ENCODE peak calls at places on chromosome 4, in nine cellular contexts. T is heart left ventricle; E is fibroblast of mammary gland; N is left ventricle myocardium inferior; S is fibroblast of lung; G is astrocyte of the spinal cord; L is CD8-positive, alpha-beta T cell; H is AG10803; C is kidney epithelial cell. U is an unnamed sample.

GRCh38 chr4:15778191-15778741 is at the start of gene CD38:
- DNase-seq in C (no peak), N (peak; percentile 28), G (no peak), S (no peak), T (peak; percentile 45), E (no peak), H (no peak), L (no peak), U (no peak)

GRCh38 chr4:33628296-33628695 is 2616.0 kb downstream of the ARAP2 start:
- DNase-seq in G (peak; percentile 20), N (no peak), H (no peak), S (no peak), T (no peak), E (peak; percentile 3), L (no peak), C (no peak), U (peak; percentile 27)

GRCh38 chr4:65819192-65819591 is 148.9 kb upstream of the EPHA5 start:
- DNase-seq in L (no peak), H (no peak), N (no peak), E (no peak), G (no peak), C (no peak), S (no peak), T (no peak), U (no peak)

GRCh38 chr4:186724048-186724860 is 598 bp upstream of the FAT1 start:
- DNase-seq in C (no peak), S (peak; percentile 79), H (peak; percentile 64), N (peak; percentile 56), G (peak; percentile 56), L (no peak), E (peak; percentile 46), T (peak; percentile 63), U (peak; percentile 22)

GRCh38 chr4:159273126-159273438 is 170.2 kb downstream of the RAPGEF2 start:
- DNase-seq in H (peak; percentile 42), T (no peak), C (no peak), N (no peak), S (peak; percentile 55), G (no peak), L (no peak), E (peak; percentile 48), U (no peak)

GRCh38 chr4:185587444-185588161 is 52.3 kb upstream of the PDLIM3 start:
- DNase-seq in C (no peak), S (peak; percentile 53), N (no peak), L (peak; percentile 49), T (peak; percentile 84), G (no peak), H (no peak), E (no peak), U (no peak)

GRCh38 chr4:55078987-55079386 is 46.4 kb downstream of the KDR start:
- DNase-seq in S (peak; percentile 15), E (peak; percentile 87), C (no peak), L (no peak), G (peak; percentile 97), H (peak; percentile 81), N (peak; percentile 79), T (peak; percentile 81), U (peak; percentile 98)

GRCh38 chr4:88283661-88284377 is 542 bp downstream of the PPM1K start:
- DNase-seq in C (no peak), G (peak; percentile 58), E (peak; percentile 54), N (peak; percentile 53), H (peak; percentile 54), S (no peak), L (peak; percentile 76), T (peak; percentile 70), U (peak; percentile 6)

GRCh38 chr4:134388351-134388750 is 186.8 kb upstream of the PABPC4L start:
- DNase-seq in N (no peak), L (no peak), C (no peak), S (no peak), H (no peak), G (no peak), E (no peak), T (no peak), U (no peak)

DNA sequence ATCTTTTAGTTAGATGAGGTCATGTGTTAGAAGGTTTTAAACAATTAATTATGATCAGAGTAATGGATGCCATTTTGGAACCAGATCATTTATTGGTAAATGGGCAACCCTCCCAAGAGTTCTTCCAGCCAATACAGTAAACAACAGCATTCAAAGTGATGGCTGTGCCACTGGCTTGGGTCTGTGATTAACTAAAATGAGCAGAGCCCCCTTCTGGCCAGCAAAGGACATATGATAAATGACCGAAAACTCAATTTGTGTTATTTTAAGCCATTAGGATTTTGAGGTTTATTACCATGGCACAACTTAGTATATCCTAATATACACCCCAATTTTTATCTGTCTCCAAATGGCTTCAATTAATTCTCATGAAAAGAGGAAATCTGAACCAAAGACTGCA is 90.8 kb upstream of the NPFFR2 start:
- DNase-seq in G (no peak), S (no peak), E (peak; percentile 15), C (no peak), L (no peak), T (no peak), N (no peak), H (peak; percentile 17), U (no peak)
- TF ChIP-seq CTCF in G (peak; percentile 29), S (no peak), E (peak; percentile 42), C (peak; percentile 55), L (no peak), T (peak; percentile 10), N (peak; percentile 43), H (peak; percentile 48), U (peak; percentile 46)

GRCh38 chr4:86974481-86975050 is 39.8 kb downstream of the AFF1 start:
- DNase-seq in L (no peak), N (no peak), T (no peak), E (no peak), G (no peak), S (no peak), C (no peak), H (peak; percentile 31), U (no peak)

GRCh38 chr4:86975927-86976326 is 41.1 kb downstream of the AFF1 start:
- DNase-seq in N (no peak), T (no peak), H (no peak), C (no peak), S (no peak), L (no peak), E (no peak), G (no peak), U (no peak)

GRCh38 chr4:86972997-86973396 is 38.2 kb downstream of the AFF1 start:
- DNase-seq in N (no peak), S (peak; percentile 33), C (no peak), H (no peak), T (no peak), E (no peak), L (no peak), G (no peak), U (no peak)

GRCh38 chr4:86971355-86971683 is 36.5 kb downstream of the AFF1 start:
- DNase-seq in G (no peak), S (no peak), C (no peak), T (no peak), E (no peak), H (no peak), N (no peak), L (no peak), U (no peak)

GRCh38 chr4:86973668-86974067 is 38.9 kb downstream of the AFF1 start:
- DNase-seq in S (no peak), H (no peak), G (no peak), L (no peak), T (no peak), E (no peak), N (no peak), C (no peak), U (no peak)
- TF ChIP-seq CTCF in S (no peak), H (no peak), G (no peak), L (no peak), T (no peak), E (no peak), N (no peak), C (no peak), U (no peak)

GRCh38 chr4:184310171-184310567 is 92.5 kb upstream of the ENPP6 start:
- DNase-seq in L (peak; percentile 25), S (no peak), E (no peak), T (peak; percentile 33), G (no peak), C (no peak), H (no peak), N (no peak), U (no peak)
- TF ChIP-seq CTCF in L (no peak), S (no peak), E (no peak), T (no peak), G (peak; percentile 8), C (no peak), H (peak; percentile 28), N (peak; percentile 38), U (no peak)

DNA sequence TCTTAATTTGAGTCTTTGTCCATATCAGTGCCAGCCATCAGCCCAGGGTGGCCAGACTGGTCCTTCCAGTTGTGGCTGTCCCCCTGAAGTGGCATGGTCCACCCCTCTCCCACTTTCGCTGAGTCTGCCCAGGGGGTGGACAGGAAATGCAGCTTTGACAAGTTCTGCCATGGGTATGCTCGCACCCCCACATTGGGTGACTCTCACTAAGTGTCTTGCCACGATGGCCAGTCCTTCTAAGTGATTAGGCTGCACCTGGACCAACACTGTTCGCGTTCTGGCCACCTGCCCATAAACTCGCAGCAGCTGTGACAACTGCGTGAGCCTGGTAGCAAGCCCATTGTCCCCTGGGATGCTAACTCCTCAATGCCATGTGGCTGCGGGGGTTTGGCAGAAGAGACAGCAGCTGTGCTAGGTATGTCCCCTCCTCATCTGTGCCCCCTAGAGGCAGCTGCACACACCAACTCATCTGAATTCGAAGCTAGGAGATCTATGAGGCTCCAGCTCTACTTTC is 10.0 kb upstream of the LNX1 start:
- DNase-seq in S (no peak), E (no peak), C (no peak), T (peak; percentile 33), L (no peak), N (peak; percentile 15), G (no peak), H (no peak), U (no peak)
- TF ChIP-seq CTCF in S (peak; percentile 12), E (peak; percentile 30), C (peak; percentile 17), T (no peak), L (no peak), N (peak; percentile 47), G (peak; percentile 24), H (peak; percentile 34), U (no peak)

DNA sequence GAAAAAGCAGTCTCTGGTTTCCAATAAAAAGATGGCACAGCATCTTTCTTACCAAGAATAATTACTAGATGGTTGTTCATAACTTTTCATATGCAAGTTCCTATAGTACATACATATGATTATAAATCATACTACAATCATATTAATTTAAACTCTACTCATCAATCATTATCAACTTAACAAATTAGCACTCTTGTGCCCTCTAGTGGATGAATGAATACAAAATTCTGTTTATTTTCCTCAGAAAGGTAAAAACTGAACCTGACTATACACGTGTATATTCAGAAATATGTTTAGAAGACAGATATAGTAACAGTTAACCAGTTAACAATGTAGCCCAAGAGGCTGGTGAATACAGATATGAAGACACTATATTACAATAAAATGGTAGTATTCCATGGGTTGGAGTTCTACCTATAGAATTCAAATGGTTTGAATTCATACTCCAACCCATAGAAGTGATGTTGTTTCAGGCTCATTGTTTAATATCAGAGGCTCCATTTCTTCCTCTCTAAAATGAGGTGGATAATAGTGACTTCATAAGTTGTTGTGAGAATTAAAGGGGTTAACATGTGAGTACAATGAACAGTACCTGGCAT is 100.0 kb downstream of the ADAMTS3 start:
- DNase-seq in N (no peak), T (no peak), L (no peak), H (peak; percentile 37), C (no peak), E (peak; percentile 51), G (peak; percentile 46), S (peak; percentile 59), U (peak; percentile 24)
- TF ChIP-seq CTCF in N (peak; percentile 70), T (peak; percentile 49), L (peak; percentile 29), H (peak; percentile 60), C (peak; percentile 27), E (peak; percentile 46), G (peak; percentile 42), S (no peak), U (no peak)